ENCODE peak calls at places on chromosomes 3 and 15, in eight cellular contexts. P is OCI-LY7, V is kidney, I is body of pancreas, G is astrocyte, A is thoracic aorta, K is stomach, D is BE2C. M is an unnamed sample.

GRCh38 chr15:80660114-80660513 is 35.0 kb upstream of the ABHD17C start:
- DNase-seq in P (no peak), V (no peak), I (peak; percentile 21), G (peak; percentile 27), A (no peak), K (peak; percentile 39), D (peak; percentile 40), M (no peak)

GRCh38 chr3:138051946-138052802 is 42.2 kb downstream of the CLDN18 start:
- DNase-seq in P (peak; percentile 26), V (no peak), I (peak; percentile 34), G (no peak), A (no peak), K (peak; percentile 75), D (peak; percentile 52), M (peak; percentile 37)

GRCh38 chr3:193917096-193917495 is 218.9 kb upstream of the HES1 start:
- DNase-seq in P (no peak), V (no peak), I (no peak), G (no peak), A (no peak), K (no peak), D (no peak), M (no peak)

GRCh38 chr15:60480888-60481287 is 1.9 kb upstream of the ICE2 start:
- DNase-seq in P (no peak), V (no peak), I (no peak), G (no peak), A (no peak), K (no peak), D (no peak), M (no peak)

GRCh38 chr15:70023064-70023768 is 74.5 kb downstream of the TLE3 start:
- DNase-seq in P (peak; percentile 53), V (no peak), I (no peak), G (peak; percentile 92), A (no peak), K (no peak), D (no peak), M (no peak)

GRCh38 chr15:48447657-48448056 is 116.4 kb downstream of the DUT start:
- DNase-seq in P (no peak), V (no peak), I (no peak), G (peak; percentile 87), A (no peak), K (no peak), D (no peak), M (no peak)

GRCh38 chr3:193975072-193975535 is 160.8 kb upstream of the HES1 start:
- DNase-seq in P (no peak), V (no peak), I (no peak), G (no peak), A (no peak), K (peak; percentile 43), D (no peak), M (no peak)

GRCh38 chr3:37945803-37946530 is 44.6 kb upstream of the VILL start:
- DNase-seq in P (no peak), V (no peak), I (no peak), G (peak; percentile 55), A (no peak), K (no peak), D (peak; percentile 74), M (no peak)

GRCh38 chr3:98534168-98534567 is 2.4 kb downstream of the GPR15 start:
- DNase-seq in P (no peak), V (no peak), I (no peak), G (no peak), A (no peak), K (no peak), D (no peak), M (no peak)

GRCh38 chr3:5056005-5056391 is 66.1 kb upstream of the ARL8B start:
- DNase-seq in P (no peak), V (no peak), I (no peak), G (peak; percentile 29), A (no peak), K (no peak), D (no peak), M (no peak)

GRCh38 chr15:78540955-78541743 is 905 bp downstream of the PSMA4 start:
- DNase-seq in P (peak; percentile 11), V (no peak), I (no peak), G (no peak), A (no peak), K (no peak), D (no peak), M (no peak)

GRCh38 chr15:67902579-67902979 is 62.7 kb upstream of the RNU6-1 start:
- DNase-seq in P (no peak), V (no peak), I (no peak), G (no peak), A (no peak), K (no peak), D (no peak), M (no peak)

GRCh38 chr3:29468150-29468549 is 187.3 kb downstream of the RBMS3 start:
- DNase-seq in P (no peak), V (no peak), I (no peak), G (no peak), A (no peak), K (no peak), D (no peak), M (no peak)

GRCh38 chr3:128383316-128384235 is 83.1 kb downstream of the DNAJB8 start:
- DNase-seq in P (no peak), V (peak; percentile 92), I (peak; percentile 92), G (peak; percentile 17), A (peak; percentile 40), K (peak; percentile 86), D (peak; percentile 95), M (peak; percentile 73)

GRCh38 chr3:131036200-131036816 is 9.6 kb downstream of the NEK11 start:
- DNase-seq in P (no peak), V (no peak), I (no peak), G (peak; percentile 85), A (no peak), K (no peak), D (no peak), M (no peak)

GRCh38 chr15:94047566-94047965 is 183.8 kb upstream of the MCTP2 start:
- DNase-seq in P (no peak), V (no peak), I (no peak), G (no peak), A (no peak), K (no peak), D (peak; percentile 58), M (no peak)

GRCh38 chr3:42504334-42505202 is 2.1 kb downstream of the VIPR1 start:
- DNase-seq in P (no peak), V (no peak), I (peak; percentile 10), G (no peak), A (no peak), K (peak; percentile 17), D (no peak), M (no peak)

GRCh38 chr3:146322216-146322615 is 71.3 kb upstream of the PLSCR4 start:
- DNase-seq in P (no peak), V (no peak), I (no peak), G (no peak), A (no peak), K (no peak), D (no peak), M (no peak)

GRCh38 chr3:149486726-149487125 is 12.2 kb downstream of the TM4SF4 start:
- DNase-seq in P (no peak), V (no peak), I (no peak), G (no peak), A (no peak), K (no peak), D (no peak), M (no peak)

GRCh38 chr3:169811606-169812123 is 1.0 kb upstream of the LRRIQ4 start:
- DNase-seq in P (peak; percentile 47), V (no peak), I (no peak), G (peak; percentile 67), A (no peak), K (no peak), D (peak; percentile 16), M (no peak)

GRCh38 chr3:42749753-42750231 is 23.3 kb downstream of the CCDC13 start:
- DNase-seq in P (peak; percentile 6), V (no peak), I (no peak), G (no peak), A (no peak), K (peak; percentile 26), D (no peak), M (no peak)

DNA sequence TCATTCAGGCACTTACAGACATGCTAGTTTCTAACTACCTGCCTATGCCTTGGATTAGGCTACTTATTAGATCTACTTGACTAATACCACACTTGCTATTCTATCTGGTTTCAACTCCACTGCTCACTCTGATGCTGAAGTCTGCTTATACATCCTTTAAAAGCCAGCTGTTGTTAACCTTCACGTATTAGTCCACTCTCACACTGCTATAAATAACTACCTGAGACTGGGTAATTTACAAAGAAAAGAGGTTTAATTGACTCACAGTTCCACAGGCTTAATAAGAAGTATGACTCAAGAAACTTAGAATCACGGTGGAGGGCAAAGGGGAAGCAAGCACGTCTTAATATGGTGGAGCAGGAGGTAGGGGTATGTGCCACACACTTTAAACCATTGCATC is 47.7 kb upstream of the ANKRD28 start:
- DNase-seq in P (no peak), V (no peak), I (no peak), G (no peak), A (no peak), K (no peak), D (no peak), M (no peak)
- H3K4me1 ChIP-seq in P (no peaks in the 10 kb centered on the region), V (no peaks in the 10 kb centered on the region), I (peaks cover 20% of the 10 kb centered on the region), G (no peaks in the 10 kb centered on the region), A (no peaks in the 10 kb centered on the region), K (peaks cover 13% of the 10 kb centered on the region), D (no peaks in the 10 kb centered on the region), M (peaks cover 13% of the 10 kb centered on the region)

DNA sequence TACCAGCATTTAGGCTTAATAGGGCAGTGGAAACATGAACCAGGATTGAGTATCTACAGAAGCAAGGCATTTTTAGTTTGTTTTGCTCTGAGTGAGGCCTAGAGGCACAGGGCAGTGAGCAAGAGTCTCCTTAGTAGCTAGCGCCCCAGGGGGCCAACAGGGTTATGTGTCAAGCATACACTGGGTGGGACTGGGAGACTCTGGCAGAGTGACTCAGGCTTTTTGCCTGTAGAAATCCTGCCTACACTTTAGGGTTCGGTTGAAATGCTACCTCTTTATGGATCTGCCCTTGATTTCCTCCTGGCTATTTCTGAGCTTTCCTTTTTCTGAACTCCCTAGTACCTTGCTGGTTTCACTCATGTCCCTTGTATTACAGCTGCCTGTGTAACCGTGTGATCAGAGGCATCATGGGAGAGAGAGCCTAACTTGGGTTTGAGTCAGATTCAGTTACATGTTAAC is 72.2 kb downstream of the TOP2B start:
- DNase-seq in P (peak; percentile 19), V (peak; percentile 87), I (no peak), G (peak; percentile 75), A (peak; percentile 31), K (no peak), D (no peak), M (peak; percentile 55)
- TF ChIP-seq CTCF in P (peak; percentile 19), V (no peak), I (no peak), G (peak; percentile 35), A (peak; percentile 30), K (no peak), D (peak; percentile 14), M (peak; percentile 45)

GRCh38 chr3:176814252-176814651 is 383.0 kb downstream of the TBL1XR1 start:
- DNase-seq in P (peak; percentile 68), V (peak; percentile 72), I (peak; percentile 70), G (peak; percentile 42), A (no peak), K (peak; percentile 41), D (peak; percentile 82), M (peak; percentile 38)
- H3K4me3 ChIP-seq in P (no peak overlapping the region), V (no peak overlapping the region), I (no peak overlapping the region), G (no peak overlapping the region), A (no peak overlapping the region), K (no peak overlapping the region), D (no peak overlapping the region), M (no peak overlapping the region)

GRCh38 chr15:85804481-85805165 is 9.9 kb upstream of the KLHL25 start:
- DNase-seq in P (no peak), V (no peak), I (no peak), G (no peak), A (no peak), K (no peak), D (no peak), M (no peak)
- H3K4me1 ChIP-seq in P (peaks cover 12% of the 10 kb centered on the region), V (no peaks in the 10 kb centered on the region), I (peaks cover 12% of the 10 kb centered on the region), G (no peaks in the 10 kb centered on the region), A (no peaks in the 10 kb centered on the region), K (peaks cover 11% of the 10 kb centered on the region), D (no peaks in the 10 kb centered on the region), M (peaks cover 19% of the 10 kb centered on the region)

M was measured in left ventricle myocardium inferior.